ENCODE peak calls at places on chromosomes 12 and 14, in seven cellular contexts. X, N, L, D, Y, K and V are unnamed samples.

GRCh38 chr12:115973968-115974765 is 303.3 kb downstream of the MED13L start:
- DNase-seq in N (no peak), K (no peak), Y (no peak), X (no peak), D (no peak), L (no peak), V (no peak)

GRCh38 chr12:91004872-91005271 is at the start of gene EPYC:
- DNase-seq in K (no peak), X (no peak), Y (no peak), D (no peak), L (no peak), N (no peak), V (no peak)

GRCh38 chr12:47820631-47821345 is 1.1 kb upstream of the HDAC7 start:
- DNase-seq in L (peak; percentile 96), K (peak; percentile 99), Y (no peak), N (peak; percentile 89), D (peak; percentile 95), X (no peak), V (no peak)

GRCh38 chr14:69580009-69580577 is 5.4 kb upstream of the CCDC177 start:
- DNase-seq in D (peak; percentile 78), K (peak; percentile 58), X (no peak), N (peak; percentile 51), Y (no peak), L (peak; percentile 74), V (no peak)

GRCh38 chr12:91264178-91264577 is 81.6 kb upstream of the DCN start:
- DNase-seq in X (no peak), L (no peak), D (no peak), N (no peak), K (no peak), Y (no peak), V (no peak)

GRCh38 chr12:121955258-121956040 is 37.1 kb downstream of the CFAP251 start:
- DNase-seq in D (no peak), K (peak; percentile 42), Y (no peak), L (no peak), N (no peak), X (no peak), V (no peak)

GRCh38 chr12:98838282-98838681 is 193.2 kb downstream of the APAF1 start:
- DNase-seq in L (no peak), N (no peak), D (peak; percentile 32), K (peak; percentile 14), Y (no peak), X (no peak), V (no peak)

GRCh38 chr12:51825216-51825615 is 23.3 kb downstream of the FIGNL2 start:
- DNase-seq in Y (no peak), D (no peak), K (no peak), X (no peak), N (no peak), L (no peak), V (no peak)

GRCh38 chr12:113471619-113472171 is at the start of gene LHX5:
- DNase-seq in L (no peak), D (no peak), X (peak; percentile 27), N (no peak), K (peak; percentile 28), Y (no peak), V (no peak)

GRCh38 chr12:19058235-19059021 is 71.1 kb upstream of the PLEKHA5 start:
- DNase-seq in D (peak; percentile 13), L (no peak), K (no peak), X (no peak), Y (no peak), N (peak; percentile 2), V (no peak)

GRCh38 chr12:79983492-79983891 is 48.6 kb upstream of the PPP1R12A start:
- DNase-seq in D (peak; percentile 18), L (peak; percentile 94), Y (no peak), K (peak; percentile 96), X (no peak), N (no peak), V (no peak)

GRCh38 chr12:21169878-21170472 is 39.0 kb downstream of the SLCO1B1 start:
- DNase-seq in D (peak; percentile 55), K (peak; percentile 43), X (peak; percentile 18), Y (peak; percentile 1), L (peak; percentile 4), N (peak; percentile 32), V (peak; percentile 63)

GRCh38 chr14:96215845-96216244 is 11.2 kb downstream of the BDKRB2 start:
- DNase-seq in N (no peak), D (no peak), L (no peak), K (no peak), Y (no peak), X (no peak), V (no peak)

GRCh38 chr12:77064891-77065360 is 443 bp downstream of the E2F7 start:
- DNase-seq in Y (peak; percentile 9), K (no peak), X (no peak), N (no peak), D (no peak), L (no peak), V (no peak)

GRCh38 chr14:100215330-100215885 is 23.5 kb upstream of the YY1 start:
- DNase-seq in N (no peak), K (no peak), X (no peak), Y (no peak), D (no peak), L (no peak), V (no peak)

GRCh38 chr12:132634411-132634990 is 15.9 kb downstream of the P2RX2 start:
- DNase-seq in L (no peak), D (no peak), N (no peak), K (no peak), X (no peak), Y (no peak), V (no peak)

GRCh38 chr12:95424271-95424994 is 49.5 kb upstream of the METAP2 start:
- DNase-seq in X (no peak), D (no peak), L (no peak), N (peak; percentile 70), K (no peak), Y (no peak), V (no peak)

GRCh38 chr12:99352269-99352668 is 295.3 kb upstream of the GARIN6 start:
- DNase-seq in X (no peak), L (no peak), D (no peak), N (no peak), Y (no peak), K (no peak), V (no peak)

GRCh38 chr14:94391284-94391914 is 3.0 kb upstream of the SERPINA1 start:
- DNase-seq in K (no peak), L (no peak), D (no peak), Y (no peak), N (no peak), X (no peak), V (no peak)

GRCh38 chr12:21252070-21252469 is 82.6 kb downstream of the SLCO1A2 start:
- DNase-seq in N (no peak), X (no peak), Y (no peak), D (no peak), L (no peak), K (no peak), V (no peak)

GRCh38 chr12:2768224-2768961 is 26.4 kb upstream of the FKBP4 start:
- DNase-seq in D (no peak), L (no peak), X (no peak), N (no peak), K (no peak), Y (no peak), V (no peak)

GRCh38 chr14:36518586-36519430 is 1.2 kb downstream of the NKX2-1 start:
- DNase-seq in Y (no peak), D (no peak), N (no peak), X (peak; percentile 19), K (no peak), L (no peak), V (no peak)